ENCODE peak calls at places on chromosome 6, in seven cellular contexts. One of them, this sample, is unnamed.

GRCh38 chr6:145749632-145750031 is 14.3 kb upstream of the EPM2A start:
- DNase-seq in heart right ventricle: no peak
- DNase-seq in Peyer's patch: no peak
- DNase-seq in ascending aorta: no peak
- DNase-seq in CD8-positive, alpha-beta T cell: no peak
- DNase-seq in cardiac muscle cell: peak; percentile 74
- DNase-seq in lower lobe of right lung: no peak
- DNase-seq in this sample: no peak

GRCh38 chr6:138945354-138945753 is 42.7 kb downstream of the REPS1 start:
- DNase-seq in lower lobe of right lung: no peak
- DNase-seq in heart right ventricle: no peak
- DNase-seq in Peyer's patch: no peak
- DNase-seq in ascending aorta: no peak
- DNase-seq in cardiac muscle cell: no peak
- DNase-seq in CD8-positive, alpha-beta T cell: peak; percentile 27
- DNase-seq in this sample: no peak

GRCh38 chr6:93575495-93575894 is 156.1 kb upstream of the EPHA7 start:
- DNase-seq in lower lobe of right lung: no peak
- DNase-seq in CD8-positive, alpha-beta T cell: no peak
- DNase-seq in Peyer's patch: no peak
- DNase-seq in ascending aorta: no peak
- DNase-seq in cardiac muscle cell: no peak
- DNase-seq in heart right ventricle: no peak
- DNase-seq in this sample: no peak

GRCh38 chr6:19569563-19569962 is 267.6 kb upstream of the ID4 start:
- DNase-seq in lower lobe of right lung: no peak
- DNase-seq in ascending aorta: no peak
- DNase-seq in heart right ventricle: no peak
- DNase-seq in CD8-positive, alpha-beta T cell: no peak
- DNase-seq in cardiac muscle cell: no peak
- DNase-seq in Peyer's patch: no peak
- DNase-seq in this sample: no peak

GRCh38 chr6:6219716-6220115 is 100.7 kb downstream of the F13A1 start:
- DNase-seq in ascending aorta: no peak
- DNase-seq in cardiac muscle cell: no peak
- DNase-seq in CD8-positive, alpha-beta T cell: no peak
- DNase-seq in heart right ventricle: no peak
- DNase-seq in Peyer's patch: no peak
- DNase-seq in lower lobe of right lung: no peak
- DNase-seq in this sample: no peak

GRCh38 chr6:17600527-17601388 is 656 bp downstream of the FAM8A1 start:
- DNase-seq in ascending aorta: no peak
- DNase-seq in heart right ventricle: peak; percentile 44
- DNase-seq in lower lobe of right lung: peak; percentile 76
- DNase-seq in Peyer's patch: peak; percentile 55
- DNase-seq in CD8-positive, alpha-beta T cell: peak; percentile 48
- DNase-seq in cardiac muscle cell: peak; percentile 44
- DNase-seq in this sample: peak; percentile 77

GRCh38 chr6:53679446-53679933 is 13.9 kb upstream of the KLHL31 start:
- DNase-seq in lower lobe of right lung: no peak
- DNase-seq in ascending aorta: no peak
- DNase-seq in Peyer's patch: no peak
- DNase-seq in CD8-positive, alpha-beta T cell: no peak
- DNase-seq in cardiac muscle cell: peak; percentile 66
- DNase-seq in heart right ventricle: no peak
- DNase-seq in this sample: no peak

GRCh38 chr6:90106449-90106848 is 190.2 kb downstream of the BACH2 start:
- DNase-seq in cardiac muscle cell: no peak
- DNase-seq in heart right ventricle: no peak
- DNase-seq in lower lobe of right lung: no peak
- DNase-seq in ascending aorta: no peak
- DNase-seq in CD8-positive, alpha-beta T cell: no peak
- DNase-seq in Peyer's patch: no peak
- DNase-seq in this sample: no peak

GRCh38 chr6:25354078-25354940 is 75.1 kb downstream of the CARMIL1 start:
- DNase-seq in Peyer's patch: no peak
- DNase-seq in CD8-positive, alpha-beta T cell: no peak
- DNase-seq in heart right ventricle: no peak
- DNase-seq in ascending aorta: no peak
- DNase-seq in cardiac muscle cell: peak; percentile 52
- DNase-seq in lower lobe of right lung: no peak
- DNase-seq in this sample: no peak

GRCh38 chr6:81731814-81732213 is 20.7 kb downstream of the TENT5A start:
- DNase-seq in CD8-positive, alpha-beta T cell: no peak
- DNase-seq in Peyer's patch: no peak
- DNase-seq in ascending aorta: no peak
- DNase-seq in cardiac muscle cell: no peak
- DNase-seq in lower lobe of right lung: no peak
- DNase-seq in heart right ventricle: no peak
- DNase-seq in this sample: no peak

GRCh38 chr6:147507162-147508072 is 1.1 kb upstream of the SAMD5 start:
- DNase-seq in lower lobe of right lung: peak; percentile 46
- DNase-seq in CD8-positive, alpha-beta T cell: no peak
- DNase-seq in ascending aorta: no peak
- DNase-seq in cardiac muscle cell: peak; percentile 8
- DNase-seq in heart right ventricle: no peak
- DNase-seq in Peyer's patch: no peak
- DNase-seq in this sample: peak; percentile 3

GRCh38 chr6:13763740-13764381 is 50.5 kb downstream of the MCUR1 start:
- DNase-seq in CD8-positive, alpha-beta T cell: no peak
- DNase-seq in ascending aorta: no peak
- DNase-seq in lower lobe of right lung: no peak
- DNase-seq in Peyer's patch: no peak
- DNase-seq in cardiac muscle cell: no peak
- DNase-seq in heart right ventricle: no peak
- DNase-seq in this sample: peak; percentile 41

GRCh38 chr6:47307362-47308222 is 2.1 kb downstream of the TNFRSF21 start:
- DNase-seq in heart right ventricle: no peak
- DNase-seq in CD8-positive, alpha-beta T cell: no peak
- DNase-seq in Peyer's patch: no peak
- DNase-seq in lower lobe of right lung: no peak
- DNase-seq in ascending aorta: no peak
- DNase-seq in cardiac muscle cell: no peak
- DNase-seq in this sample: no peak
- H3K4me3 ChIP-seq in heart right ventricle: no peak overlapping the region
- H3K4me3 ChIP-seq in CD8-positive, alpha-beta T cell: no peak overlapping the region
- H3K4me3 ChIP-seq in Peyer's patch: peak overlapping the region; percentile 67
- H3K4me3 ChIP-seq in lower lobe of right lung: peak overlapping the region; percentile 66
- H3K4me3 ChIP-seq in ascending aorta: no peak overlapping the region
- H3K4me3 ChIP-seq in cardiac muscle cell: peak overlapping the region; percentile 71
- H3K4me3 ChIP-seq in this sample: no peak overlapping the region

GRCh38 chr6:47073125-47074110 is 31.3 kb upstream of the ADGRF1 start:
- DNase-seq in ascending aorta: no peak
- DNase-seq in Peyer's patch: no peak
- DNase-seq in lower lobe of right lung: no peak
- DNase-seq in heart right ventricle: no peak
- DNase-seq in cardiac muscle cell: no peak
- DNase-seq in CD8-positive, alpha-beta T cell: no peak
- DNase-seq in this sample: no peak
- TF ChIP-seq CTCF in ascending aorta: no peak
- TF ChIP-seq CTCF in Peyer's patch: no peak
- TF ChIP-seq CTCF in lower lobe of right lung: no peak
- TF ChIP-seq CTCF in heart right ventricle: no peak
- TF ChIP-seq CTCF in cardiac muscle cell: peak; percentile 38
- TF ChIP-seq CTCF in CD8-positive, alpha-beta T cell: no peak
- TF ChIP-seq CTCF in this sample: peak; percentile 28

DNA sequence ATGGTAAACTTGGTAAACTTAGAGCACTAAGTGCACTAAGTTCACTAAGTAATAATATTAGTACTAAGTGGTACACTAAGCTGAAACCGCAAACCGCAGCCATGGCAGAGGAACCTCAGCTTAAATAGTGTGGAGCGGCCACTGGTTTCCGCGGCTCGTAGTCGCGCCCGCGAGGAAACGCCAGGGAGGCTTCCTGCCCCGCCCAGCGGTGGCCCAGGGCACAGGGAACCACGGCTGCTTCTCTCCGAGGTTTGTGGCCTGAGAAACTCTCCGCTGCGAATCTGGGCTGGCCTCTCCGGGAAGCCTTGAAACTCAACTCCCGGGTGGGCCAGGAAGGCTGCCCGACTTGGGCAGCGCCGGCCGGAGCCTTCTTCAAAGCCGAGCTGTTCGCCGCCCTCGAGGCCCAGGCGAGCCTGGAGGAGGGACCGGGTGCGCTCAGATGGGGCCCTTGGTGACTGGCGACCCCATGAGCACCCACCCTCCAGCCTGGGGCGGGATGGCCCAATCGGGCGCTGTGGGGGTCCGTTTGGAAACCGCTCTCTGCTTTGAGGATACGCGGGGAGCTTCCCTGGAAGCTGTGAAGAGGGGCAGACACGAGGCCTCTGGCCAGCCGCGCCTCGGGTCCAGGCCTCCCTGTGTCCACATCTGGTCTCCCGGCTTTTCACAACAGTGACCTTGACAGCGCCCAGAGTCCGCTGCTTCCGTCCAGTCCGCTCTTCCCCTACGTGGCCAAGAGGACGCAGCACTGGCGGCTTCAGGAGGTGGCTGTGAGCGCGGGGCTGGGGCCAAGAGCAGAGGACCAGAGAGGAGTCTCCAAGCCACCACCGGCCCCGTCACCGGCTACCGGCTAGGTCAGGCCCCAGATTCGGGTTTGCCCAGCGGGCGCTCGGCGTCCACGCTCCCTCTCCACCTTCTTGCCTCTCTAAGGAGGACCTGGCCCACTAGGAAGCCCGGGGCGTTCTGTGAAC is 25.4 kb upstream of the HLA-E start:
- DNase-seq in Peyer's patch: peak; percentile 73
- DNase-seq in CD8-positive, alpha-beta T cell: peak; percentile 72
- DNase-seq in heart right ventricle: no peak
- DNase-seq in cardiac muscle cell: peak; percentile 42
- DNase-seq in lower lobe of right lung: peak; percentile 73
- DNase-seq in ascending aorta: no peak
- DNase-seq in this sample: peak; percentile 53
- H3K27me3 ChIP-seq in Peyer's patch: no peaks in the 10 kb centered on the region
- H3K27me3 ChIP-seq in CD8-positive, alpha-beta T cell: peaks cover 56% of the 10 kb centered on the region
- H3K27me3 ChIP-seq in heart right ventricle: peaks cover 95% of the 10 kb centered on the region
- H3K27me3 ChIP-seq in cardiac muscle cell: peaks cover 98% of the 10 kb centered on the region
- H3K27me3 ChIP-seq in lower lobe of right lung: peaks cover 95% of the 10 kb centered on the region
- H3K27me3 ChIP-seq in ascending aorta: peaks cover 29% of the 10 kb centered on the region
- H3K27me3 ChIP-seq in this sample: peaks cover 8% of the 10 kb centered on the region

DNA sequence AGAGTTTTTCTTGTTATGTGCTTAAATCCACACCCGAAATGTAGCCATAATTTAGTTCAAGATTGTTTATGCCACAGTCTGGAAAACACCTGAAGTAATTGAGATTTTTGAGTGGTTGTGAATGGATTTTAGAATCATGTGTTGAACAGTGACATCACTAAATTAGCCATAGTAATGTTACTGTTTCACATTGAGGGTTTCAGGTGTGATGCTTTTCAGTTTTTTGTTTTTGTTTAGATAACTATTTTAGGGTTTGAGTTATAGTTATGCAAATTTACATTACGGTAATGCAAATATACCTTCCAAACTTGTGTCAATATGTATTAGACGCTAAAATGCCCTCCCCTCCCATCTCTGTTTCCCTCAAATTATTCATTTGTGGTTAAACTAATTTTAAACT is 22.9 kb downstream of the QKI start:
- DNase-seq in heart right ventricle: no peak
- DNase-seq in Peyer's patch: no peak
- DNase-seq in cardiac muscle cell: no peak
- DNase-seq in lower lobe of right lung: no peak
- DNase-seq in ascending aorta: no peak
- DNase-seq in CD8-positive, alpha-beta T cell: no peak
- DNase-seq in this sample: no peak
- H3K4me3 ChIP-seq in heart right ventricle: no peak overlapping the region
- H3K4me3 ChIP-seq in Peyer's patch: no peak overlapping the region
- H3K4me3 ChIP-seq in cardiac muscle cell: no peak overlapping the region
- H3K4me3 ChIP-seq in lower lobe of right lung: no peak overlapping the region
- H3K4me3 ChIP-seq in ascending aorta: no peak overlapping the region
- H3K4me3 ChIP-seq in CD8-positive, alpha-beta T cell: no peak overlapping the region
- H3K4me3 ChIP-seq in this sample: no peak overlapping the region

DNA sequence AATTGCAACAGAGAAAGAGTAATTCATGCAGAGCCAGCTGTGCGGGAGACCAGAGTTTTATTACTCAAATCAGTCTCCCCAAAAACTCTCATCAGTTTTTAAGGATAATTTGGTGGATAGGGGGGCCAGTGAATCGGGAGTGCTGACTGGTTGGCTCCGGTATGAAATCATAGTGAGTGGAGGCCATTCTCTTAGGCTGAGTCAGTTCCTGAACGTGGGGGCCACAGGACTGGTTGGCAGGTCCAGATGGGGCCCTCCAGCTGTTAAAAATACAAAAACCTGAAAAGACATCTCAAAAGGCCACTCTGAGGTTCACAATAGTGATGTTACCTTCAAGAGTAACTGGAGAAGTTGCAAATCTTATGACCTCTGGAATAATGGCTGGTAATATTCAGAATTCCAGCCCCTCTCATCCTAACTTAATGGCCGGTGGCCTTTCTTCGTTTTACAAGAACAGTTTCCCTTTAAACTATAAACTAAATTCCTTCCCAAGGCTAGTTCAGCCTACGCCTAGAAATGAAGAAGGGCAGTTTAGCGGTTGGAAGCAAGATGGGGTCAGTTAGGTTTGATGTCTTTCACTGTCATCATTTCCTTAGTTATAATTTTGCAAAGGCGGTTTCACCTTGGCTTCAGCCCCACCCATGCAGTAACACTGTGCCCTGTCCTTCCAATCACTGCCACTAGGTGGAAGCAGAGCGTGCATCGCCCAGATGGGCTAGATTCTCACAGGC is 6.8 kb upstream of the MICA start:
- DNase-seq in heart right ventricle: peak; percentile 86
- DNase-seq in cardiac muscle cell: peak; percentile 82
- DNase-seq in lower lobe of right lung: peak; percentile 80
- DNase-seq in CD8-positive, alpha-beta T cell: peak; percentile 83
- DNase-seq in ascending aorta: no peak
- DNase-seq in Peyer's patch: peak; percentile 81
- DNase-seq in this sample: peak; percentile 36
- TF ChIP-seq CTCF in heart right ventricle: peak; percentile 83
- TF ChIP-seq CTCF in cardiac muscle cell: peak; percentile 89
- TF ChIP-seq CTCF in lower lobe of right lung: peak; percentile 96
- TF ChIP-seq CTCF in CD8-positive, alpha-beta T cell: peak; percentile 64
- TF ChIP-seq CTCF in ascending aorta: peak; percentile 97
- TF ChIP-seq CTCF in Peyer's patch: peak; percentile 86
- TF ChIP-seq CTCF in this sample: peak; percentile 87

This sample was measured in GM06990.